ENCODE peak calls at places on chromosomes 3 and 15, in six cellular contexts. One of them, this sample, is unnamed.

GRCh38 chr15:81024891-81025290 is 24.2 kb downstream of the TLNRD1 start:
- DNase-seq in HCEC 1CT: no peak
- DNase-seq in HTR-8/SVneo: no peak
- DNase-seq in uterus: no peak
- DNase-seq in NCI-H82: no peak
- DNase-seq in GM19239: no peak
- DNase-seq in this sample: no peak

GRCh38 chr15:52485290-52485689 is 43.4 kb downstream of the MYO5A start:
- DNase-seq in GM19239: no peak
- DNase-seq in HTR-8/SVneo: no peak
- DNase-seq in HCEC 1CT: no peak
- DNase-seq in NCI-H82: no peak
- DNase-seq in uterus: no peak
- DNase-seq in this sample: no peak

GRCh38 chr3:5699313-5699712 is 511.8 kb downstream of the EDEM1 start:
- DNase-seq in HTR-8/SVneo: no peak
- DNase-seq in GM19239: no peak
- DNase-seq in uterus: no peak
- DNase-seq in HCEC 1CT: no peak
- DNase-seq in NCI-H82: no peak
- DNase-seq in this sample: no peak

GRCh38 chr3:36906504-36907149 is 38.2 kb downstream of the TRANK1 start:
- DNase-seq in HCEC 1CT: peak
- DNase-seq in HTR-8/SVneo: no peak
- DNase-seq in uterus: no peak
- DNase-seq in GM19239: no peak
- DNase-seq in NCI-H82: no peak
- DNase-seq in this sample: no peak

GRCh38 chr15:101293122-101293521 is 1.9 kb downstream of the SNRPA1 start:
- DNase-seq in HTR-8/SVneo: no peak
- DNase-seq in GM19239: no peak
- DNase-seq in HCEC 1CT: no peak
- DNase-seq in uterus: no peak
- DNase-seq in NCI-H82: no peak
- DNase-seq in this sample: no peak

GRCh38 chr15:81146454-81146853 is 12.4 kb downstream of the CFAP161 start:
- DNase-seq in uterus: no peak
- DNase-seq in HTR-8/SVneo: no peak
- DNase-seq in GM19239: no peak
- DNase-seq in NCI-H82: no peak
- DNase-seq in HCEC 1CT: no peak
- DNase-seq in this sample: no peak

GRCh38 chr3:47073685-47074084 is 90.2 kb downstream of the SETD2 start:
- DNase-seq in GM19239: no peak
- DNase-seq in HTR-8/SVneo: no peak
- DNase-seq in NCI-H82: no peak
- DNase-seq in uterus: no peak
- DNase-seq in HCEC 1CT: no peak
- DNase-seq in this sample: no peak

GRCh38 chr15:62889141-62889661 is 153.3 kb upstream of the TPM1 start:
- DNase-seq in NCI-H82: no peak
- DNase-seq in HCEC 1CT: no peak
- DNase-seq in uterus: no peak
- DNase-seq in GM19239: no peak
- DNase-seq in HTR-8/SVneo: no peak
- DNase-seq in this sample: no peak

GRCh38 chr3:55339390-55339789 is 147.7 kb downstream of the WNT5A start:
- DNase-seq in GM19239: no peak
- DNase-seq in HTR-8/SVneo: no peak
- DNase-seq in uterus: no peak
- DNase-seq in NCI-H82: no peak
- DNase-seq in HCEC 1CT: no peak
- DNase-seq in this sample: no peak

GRCh38 chr3:13040381-13041074 is 32.7 kb downstream of the IQSEC1 start:
- DNase-seq in NCI-H82: peak
- DNase-seq in GM19239: peak
- DNase-seq in HCEC 1CT: no peak
- DNase-seq in HTR-8/SVneo: no peak
- DNase-seq in uterus: no peak
- DNase-seq in this sample: peak

GRCh38 chr3:64039273-64039672 is 16.0 kb upstream of the PSMD6 start:
- DNase-seq in GM19239: no peak
- DNase-seq in NCI-H82: no peak
- DNase-seq in HCEC 1CT: no peak
- DNase-seq in uterus: no peak
- DNase-seq in HTR-8/SVneo: no peak
- DNase-seq in this sample: no peak

GRCh38 chr15:94792166-94792565 is 560.8 kb downstream of the MCTP2 start:
- DNase-seq in NCI-H82: no peak
- DNase-seq in HTR-8/SVneo: peak
- DNase-seq in uterus: no peak
- DNase-seq in GM19239: no peak
- DNase-seq in HCEC 1CT: peak
- DNase-seq in this sample: no peak

GRCh38 chr3:65908588-65908987 is 130.1 kb downstream of the MAGI1 start:
- DNase-seq in GM19239: no peak
- DNase-seq in NCI-H82: no peak
- DNase-seq in uterus: no peak
- DNase-seq in HTR-8/SVneo: no peak
- DNase-seq in HCEC 1CT: no peak
- DNase-seq in this sample: no peak

GRCh38 chr3:132606085-132606484 is 9.0 kb downstream of the ACKR4 start:
- DNase-seq in HCEC 1CT: peak
- DNase-seq in NCI-H82: no peak
- DNase-seq in HTR-8/SVneo: no peak
- DNase-seq in GM19239: no peak
- DNase-seq in uterus: no peak
- DNase-seq in this sample: no peak

GRCh38 chr15:65791335-65792129 is 561 bp downstream of the DENND4A start:
- DNase-seq in uterus: peak
- DNase-seq in HCEC 1CT: peak
- DNase-seq in NCI-H82: peak
- DNase-seq in GM19239: no peak
- DNase-seq in HTR-8/SVneo: peak
- DNase-seq in this sample: no peak

GRCh38 chr3:184177331-184177731 is 2.7 kb downstream of the AP2M1 start:
- DNase-seq in HCEC 1CT: no peak
- DNase-seq in NCI-H82: peak
- DNase-seq in HTR-8/SVneo: no peak
- DNase-seq in uterus: no peak
- DNase-seq in GM19239: no peak
- DNase-seq in this sample: no peak

GRCh38 chr3:155704041-155704440 is 40.8 kb downstream of the PLCH1 start:
- DNase-seq in HCEC 1CT: no peak
- DNase-seq in uterus: no peak
- DNase-seq in GM19239: no peak
- DNase-seq in HTR-8/SVneo: no peak
- DNase-seq in NCI-H82: no peak
- DNase-seq in this sample: no peak

GRCh38 chr15:64780600-64781156 is 5.3 kb upstream of the RBPMS2 start:
- DNase-seq in HTR-8/SVneo: no peak
- DNase-seq in NCI-H82: peak
- DNase-seq in GM19239: no peak
- DNase-seq in HCEC 1CT: no peak
- DNase-seq in uterus: no peak
- DNase-seq in this sample: no peak

GRCh38 chr15:78006567-78007205 is 70.8 kb downstream of the TBC1D2B start:
- DNase-seq in HTR-8/SVneo: no peak
- DNase-seq in uterus: no peak
- DNase-seq in HCEC 1CT: no peak
- DNase-seq in GM19239: no peak
- DNase-seq in NCI-H82: no peak
- DNase-seq in this sample: no peak

GRCh38 chr3:140290105-140290504 is 355.1 kb downstream of the CLSTN2 start:
- DNase-seq in NCI-H82: no peak
- DNase-seq in GM19239: no peak
- DNase-seq in HTR-8/SVneo: no peak
- DNase-seq in HCEC 1CT: no peak
- DNase-seq in uterus: no peak
- DNase-seq in this sample: no peak

GRCh38 chr3:195153121-195153520 is 117.8 kb downstream of the XXYLT1 start:
- DNase-seq in HCEC 1CT: no peak
- DNase-seq in HTR-8/SVneo: no peak
- DNase-seq in GM19239: no peak
- DNase-seq in NCI-H82: no peak
- DNase-seq in uterus: no peak
- DNase-seq in this sample: no peak

GRCh38 chr15:36844453-36845094 is 255.8 kb downstream of the MEIS2 start:
- DNase-seq in GM19239: no peak
- DNase-seq in HTR-8/SVneo: no peak
- DNase-seq in NCI-H82: no peak
- DNase-seq in uterus: no peak
- DNase-seq in HCEC 1CT: peak
- DNase-seq in this sample: no peak

GRCh38 chr3:153051427-153052095 is 110.5 kb upstream of the RAP2B start:
- DNase-seq in HCEC 1CT: peak
- DNase-seq in uterus: no peak
- DNase-seq in GM19239: no peak
- DNase-seq in NCI-H82: no peak
- DNase-seq in HTR-8/SVneo: peak
- DNase-seq in this sample: no peak

GRCh38 chr15:65730560-65731172 is 61.4 kb downstream of the DENND4A start:
- DNase-seq in HTR-8/SVneo: no peak
- DNase-seq in NCI-H82: no peak
- DNase-seq in HCEC 1CT: peak
- DNase-seq in uterus: no peak
- DNase-seq in GM19239: no peak
- DNase-seq in this sample: no peak

GRCh38 chr15:41779662-41780157 is 5.4 kb downstream of the MAPKBP1 start:
- DNase-seq in HCEC 1CT: no peak
- DNase-seq in GM19239: no peak
- DNase-seq in HTR-8/SVneo: no peak
- DNase-seq in uterus: no peak
- DNase-seq in NCI-H82: no peak
- DNase-seq in this sample: no peak

GRCh38 chr15:22945071-22945470 is 35.1 kb downstream of the CYFIP1 start:
- DNase-seq in NCI-H82: no peak
- DNase-seq in GM19239: no peak
- DNase-seq in HTR-8/SVneo: no peak
- DNase-seq in uterus: no peak
- DNase-seq in HCEC 1CT: no peak
- DNase-seq in this sample: no peak

GRCh38 chr3:194265505-194265892 is 85.6 kb downstream of the CPN2 start:
- DNase-seq in HTR-8/SVneo: no peak
- DNase-seq in uterus: peak
- DNase-seq in NCI-H82: no peak
- DNase-seq in GM19239: no peak
- DNase-seq in HCEC 1CT: peak
- DNase-seq in this sample: no peak

GRCh38 chr3:46239301-46239938 is 2.8 kb upstream of the CCR3 start:
- DNase-seq in NCI-H82: no peak
- DNase-seq in HTR-8/SVneo: no peak
- DNase-seq in HCEC 1CT: peak
- DNase-seq in GM19239: no peak
- DNase-seq in uterus: no peak
- DNase-seq in this sample: no peak

GRCh38 chr3:128073185-128073725 is 21.0 kb downstream of the SEC61A1 start:
- DNase-seq in HTR-8/SVneo: no peak
- DNase-seq in NCI-H82: no peak
- DNase-seq in GM19239: no peak
- DNase-seq in uterus: no peak
- DNase-seq in HCEC 1CT: no peak
- DNase-seq in this sample: no peak

GRCh38 chr15:39934415-39935044 is 615 bp downstream of the EIF2AK4 start:
- DNase-seq in HCEC 1CT: no peak
- DNase-seq in NCI-H82: peak
- DNase-seq in GM19239: no peak
- DNase-seq in uterus: no peak
- DNase-seq in HTR-8/SVneo: no peak
- DNase-seq in this sample: no peak

GRCh38 chr15:80747317-80748053 is 31.7 kb upstream of the CEMIP start:
- DNase-seq in HCEC 1CT: no peak
- DNase-seq in uterus: no peak
- DNase-seq in GM19239: no peak
- DNase-seq in HTR-8/SVneo: no peak
- DNase-seq in NCI-H82: no peak
- DNase-seq in this sample: no peak

GRCh38 chr3:195150194-195151118 is 120.5 kb downstream of the XXYLT1 start:
- DNase-seq in GM19239: no peak
- DNase-seq in uterus: peak
- DNase-seq in HTR-8/SVneo: no peak
- DNase-seq in HCEC 1CT: no peak
- DNase-seq in NCI-H82: no peak
- DNase-seq in this sample: no peak

GRCh38 chr3:122988507-122988906 is 39.1 kb downstream of the SEMA5B start:
- DNase-seq in uterus: no peak
- DNase-seq in HTR-8/SVneo: no peak
- DNase-seq in NCI-H82: peak
- DNase-seq in HCEC 1CT: no peak
- DNase-seq in GM19239: no peak
- DNase-seq in this sample: no peak

GRCh38 chr3:107238787-107239186 is 138.5 kb upstream of the CCDC54 start:
- DNase-seq in HCEC 1CT: no peak
- DNase-seq in NCI-H82: no peak
- DNase-seq in HTR-8/SVneo: no peak
- DNase-seq in GM19239: no peak
- DNase-seq in uterus: no peak
- DNase-seq in this sample: no peak

GRCh38 chr3:161016417-161017313 is 88.5 kb downstream of the B3GALNT1 start:
- DNase-seq in uterus: no peak
- DNase-seq in HTR-8/SVneo: no peak
- DNase-seq in HCEC 1CT: no peak
- DNase-seq in NCI-H82: no peak
- DNase-seq in GM19239: no peak
- DNase-seq in this sample: no peak